ENCODE peak calls at places on chromosomes 5 and 9, in four cellular contexts. J is breast epithelium, G is GM12878, Y is SK-N-SH. X is an unnamed sample.

GRCh38 chr9:121281614-121282291 is 13.8 kb downstream of the GSN start:
- DNase-seq in G (no peak), Y (no peak), J (peak; percentile 89), X (peak; percentile 94)

GRCh38 chr5:39500656-39501295 is 76.0 kb upstream of the DAB2 start:
- DNase-seq in Y (no peak), G (no peak), J (no peak), X (no peak)

GRCh38 chr5:56288880-56289601 is 55.9 kb upstream of the ANKRD55 start:
- DNase-seq in J (no peak), Y (no peak), G (no peak), X (no peak)

GRCh38 chr9:32877103-32877502 is 93.8 kb downstream of the TMEM215 start:
- DNase-seq in J (no peak), Y (no peak), G (no peak), X (no peak)

GRCh38 chr5:137714494-137714893 is 21.4 kb downstream of the KLHL3 start:
- DNase-seq in Y (no peak), J (no peak), G (no peak), X (no peak)

GRCh38 chr9:91907387-91908292 is 42.4 kb downstream of the ROR2 start:
- DNase-seq in J (no peak), Y (no peak), G (no peak), X (no peak)

GRCh38 chr5:122195784-122196394 is 66.5 kb downstream of the ZNF474 start:
- DNase-seq in J (no peak), G (no peak), Y (peak; percentile 35), X (no peak)

GRCh38 chr9:28774433-28775029 is 1201.2 kb upstream of the C9orf72 start:
- DNase-seq in J (no peak), Y (peak; percentile 34), G (no peak), X (no peak)

GRCh38 chr5:124859027-124859426 is 112.6 kb upstream of the ZNF608 start:
- DNase-seq in J (no peak), Y (peak; percentile 64), G (no peak), X (peak; percentile 12)

GRCh38 chr5:455806-456205 is 12.8 kb downstream of the EXOC3 start:
- DNase-seq in J (no peak), G (no peak), Y (no peak), X (no peak)

GRCh38 chr9:122948313-122948712 is 7.5 kb downstream of the RABGAP1 start:
- DNase-seq in G (no peak), J (no peak), Y (no peak), X (no peak)
- TF ChIP-seq POLR2AphosphoS5 in G (no peak), J (no peak), Y (no peak), X (no peak)

GRCh38 chr5:139654464-139654863 is 6.3 kb downstream of the CXXC5 start:
- DNase-seq in Y (no peak), J (no peak), G (no peak), X (no peak)
- H3K4me1 ChIP-seq in Y (peaks cover 76% of the 10 kb centered on the region), J (peaks cover 29% of the 10 kb centered on the region), G (peaks cover 76% of the 10 kb centered on the region), X (peaks cover 88% of the 10 kb centered on the region)

DNA sequence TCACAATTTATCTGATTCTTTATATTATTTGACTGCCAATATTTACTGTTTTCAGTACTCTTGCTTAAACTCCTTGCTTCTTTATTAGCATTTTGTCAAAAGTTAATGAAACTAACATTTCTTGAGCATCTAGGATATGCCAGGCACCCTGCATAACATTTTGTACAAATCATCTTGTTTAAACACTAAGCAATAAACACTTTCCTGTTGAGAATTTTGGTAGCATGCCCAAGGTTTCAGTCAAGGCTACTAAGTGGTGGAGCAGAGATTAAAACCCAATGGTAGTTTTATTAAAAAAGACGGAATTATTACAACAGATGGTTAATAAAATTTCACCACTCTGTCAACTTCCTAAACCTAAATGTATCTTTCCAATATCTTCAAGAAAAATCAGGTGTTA is 43.2 kb downstream of the SKIC3 start:
- DNase-seq in J (no peak), Y (no peak), G (no peak), X (no peak)
- TF ChIP-seq CTCF in J (no peak), Y (no peak), G (no peak), X (no peak)

GRCh38 chr5:104015765-104016164 is 453.2 kb upstream of the NUDT12 start:
- DNase-seq in G (no peak), J (no peak), Y (no peak), X (no peak)
- TF ChIP-seq POLR2AphosphoS5 in G (no peak), J (no peak), Y (no peak), X (no peak)

DNA sequence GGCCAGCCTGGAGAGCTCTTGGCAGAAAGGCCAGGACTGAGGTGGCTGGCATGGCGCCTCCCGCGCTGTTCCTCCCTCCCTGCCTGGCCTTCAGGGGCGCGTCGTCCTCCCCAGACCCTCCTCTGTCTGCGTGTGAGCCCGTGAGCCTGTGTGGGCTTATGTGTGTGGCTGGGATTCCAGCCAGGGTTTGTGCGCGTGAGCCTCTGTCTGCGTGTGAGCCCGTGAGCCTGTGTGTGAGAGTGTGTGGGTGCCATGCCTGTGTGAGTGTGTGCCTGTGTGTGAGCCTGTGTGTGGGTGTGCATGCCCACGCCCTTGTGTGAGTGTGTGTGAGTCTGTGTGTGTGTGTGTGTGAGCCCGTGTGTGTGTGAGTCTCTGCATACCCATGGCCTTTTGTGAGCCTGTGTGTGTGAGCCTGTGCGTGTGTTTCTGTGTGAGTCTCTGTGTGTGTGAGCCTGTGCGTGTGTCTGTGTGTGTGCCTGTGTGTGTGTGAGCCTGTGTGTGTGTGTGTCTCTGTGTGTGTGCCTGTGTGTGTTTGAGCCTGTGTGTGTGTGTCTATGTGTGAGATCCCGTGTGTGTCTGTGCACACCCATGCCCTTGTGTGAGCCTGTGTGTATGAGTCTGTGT is 13.0 kb downstream of the RXRA start:
- DNase-seq in G (no peak), Y (no peak), J (no peak), X (no peak)
- H3K4me1 ChIP-seq in G (no peaks in the 10 kb centered on the region), Y (no peaks in the 10 kb centered on the region), J (peaks cover 19% of the 10 kb centered on the region), X (peaks cover 98% of the 10 kb centered on the region)